ENCODE peak calls at places on chromosomes 4 and X, in ten cellular contexts. T is breast epithelium, P is endothelial cell of umbilical vein, N is suprapubic skin, V is GM12892, O is sigmoid colon, J is transverse colon, R is vagina, L is GM12878, E is spleen. H is an unnamed sample.

GRCh38 chrX:40154853-40155616 is 57.3 kb upstream of the BCOR start:
- DNase-seq in T (no peak), P (peak), N (no peak), V (no peak), O (peak), J (peak), R (no peak), L (no peak), E (peak), H (peak)

GRCh38 chr4:27921236-27921635 is 1060.6 kb downstream of the STIM2 start:
- DNase-seq in T (no peak), P (no peak), N (no peak), V (no peak), O (no peak), J (no peak), R (no peak), L (no peak), E (no peak), H (no peak)

GRCh38 chr4:52987401-52988056 is 125.4 kb downstream of the RASL11B start:
- DNase-seq in T (no peak), P (peak), N (no peak), V (no peak), O (no peak), J (no peak), R (no peak), L (no peak), E (no peak), H (no peak)

GRCh38 chrX:144253356-144253755 is 369.5 kb downstream of the UBE2NL start:
- DNase-seq in T (no peak), P (no peak), N (no peak), V (no peak), O (no peak), J (no peak), R (no peak), L (no peak), E (no peak), H (no peak)

GRCh38 chrX:29530520-29530919 is 684.8 kb upstream of the MAGEB2 start:
- DNase-seq in T (no peak), P (no peak), N (no peak), V (no peak), O (no peak), J (no peak), R (no peak), L (no peak), E (no peak), H (no peak)

GRCh38 chr4:102466298-102466697 is 34.9 kb upstream of the NFKB1 start:
- DNase-seq in T (no peak), P (peak), N (no peak), V (no peak), O (no peak), J (no peak), R (no peak), L (no peak), E (no peak), H (no peak)

GRCh38 chr4:89583106-89583505 is 253.9 kb downstream of the SNCA start:
- DNase-seq in T (no peak), P (no peak), N (no peak), V (no peak), O (no peak), J (no peak), R (no peak), L (no peak), E (no peak), H (no peak)

GRCh38 chr4:149523039-149523438 is 292.6 kb downstream of the IQCM start:
- DNase-seq in T (no peak), P (no peak), N (no peak), V (no peak), O (no peak), J (no peak), R (no peak), L (no peak), E (no peak), H (no peak)

GRCh38 chr4:78939667-78940008 is 400 bp upstream of the PAQR3 start:
- DNase-seq in T (no peak), P (no peak), N (no peak), V (no peak), O (no peak), J (no peak), R (no peak), L (no peak), E (no peak), H (no peak)

GRCh38 chr4:110128092-110128989 is 70.1 kb downstream of the ELOVL6 start:
- DNase-seq in T (no peak), P (no peak), N (no peak), V (no peak), O (no peak), J (no peak), R (no peak), L (no peak), E (no peak), H (no peak)

GRCh38 chr4:25481648-25482047 is 104.6 kb downstream of the ANAPC4 start:
- DNase-seq in T (no peak), P (no peak), N (no peak), V (no peak), O (no peak), J (no peak), R (no peak), L (no peak), E (no peak), H (no peak)

GRCh38 chr4:102541708-102542107 is 40.5 kb downstream of the NFKB1 start:
- DNase-seq in T (no peak), P (no peak), N (no peak), V (no peak), O (no peak), J (peak), R (no peak), L (no peak), E (no peak), H (no peak)

GRCh38 chr4:184936071-184936470 is 82.2 kb upstream of the HELT start:
- DNase-seq in T (no peak), P (no peak), N (no peak), V (no peak), O (no peak), J (no peak), R (peak), L (no peak), E (no peak), H (no peak)

GRCh38 chr4:152697284-152698011 is 17.7 kb upstream of the TMEM154 start:
- DNase-seq in T (no peak), P (no peak), N (no peak), V (no peak), O (no peak), J (peak), R (no peak), L (no peak), E (no peak), H (no peak)

GRCh38 chr4:168619266-168619631 is 122.4 kb downstream of the PALLD start:
- DNase-seq in T (no peak), P (no peak), N (no peak), V (no peak), O (no peak), J (no peak), R (no peak), L (no peak), E (no peak), H (no peak)

GRCh38 chr4:140719693-140720092 is 36.5 kb downstream of the TBC1D9 start:
- DNase-seq in T (no peak), P (no peak), N (no peak), V (no peak), O (no peak), J (no peak), R (no peak), L (no peak), E (no peak), H (no peak)

GRCh38 chrX:19879742-19880378 is 7.5 kb downstream of the SH3KBP1 start:
- DNase-seq in T (no peak), P (no peak), N (no peak), V (no peak), O (no peak), J (no peak), R (no peak), L (no peak), E (no peak), H (no peak)

GRCh38 chr4:182113774-182114173 is 129.4 kb upstream of the TENM3 start:
- DNase-seq in T (no peak), P (no peak), N (no peak), V (no peak), O (no peak), J (no peak), R (no peak), L (no peak), E (no peak), H (no peak)

DNA sequence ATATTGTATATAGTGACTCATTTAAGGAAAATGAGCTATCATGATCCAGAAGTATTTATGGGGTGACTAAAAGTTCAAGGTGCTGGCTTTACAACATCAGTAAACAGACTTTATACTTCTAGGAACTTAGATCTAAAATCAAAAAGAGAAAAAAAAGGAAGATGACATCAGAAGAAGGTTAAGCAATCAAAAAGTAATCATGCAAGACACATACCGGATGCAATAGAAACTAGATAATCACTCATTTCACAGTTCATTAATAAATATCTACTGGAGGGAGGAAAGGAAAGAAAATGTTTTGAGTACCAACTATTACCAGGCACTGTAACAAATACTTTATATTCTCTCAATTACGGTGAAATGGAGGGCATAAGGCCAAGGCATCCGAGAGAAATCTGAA is 276.4 kb downstream of the SPRY1 start:
- DNase-seq in T (no peak), P (no peak), N (no peak), V (no peak), O (no peak), J (no peak), R (no peak), L (no peak), E (no peak), H (no peak)
- TF ChIP-seq POLR2AphosphoS5 in T (no peak), P (no peak), N (no peak), V (no peak), O (no peak), J (no peak), R (no peak), L (no peak), E (no peak), H (no peak)

GRCh38 chr4:186244835-186245234 is 17.5 kb downstream of the KLKB1 start:
- DNase-seq in T (no peak), P (no peak), N (no peak), V (no peak), O (no peak), J (no peak), R (no peak), L (no peak), E (no peak), H (no peak)

GRCh38 chr4:186255122-186255521 is 10.9 kb upstream of the F11 start:
- DNase-seq in T (no peak), P (no peak), N (no peak), V (no peak), O (no peak), J (no peak), R (no peak), L (no peak), E (no peak), H (no peak)

GRCh38 chr4:186250740-186251124 is 15.3 kb upstream of the F11 start:
- DNase-seq in T (no peak), P (no peak), N (no peak), V (no peak), O (no peak), J (no peak), R (no peak), L (no peak), E (no peak), H (no peak)

GRCh38 chr4:186248643-186249042 is 17.3 kb upstream of the F11 start:
- DNase-seq in T (no peak), P (no peak), N (no peak), V (no peak), O (no peak), J (no peak), R (no peak), L (no peak), E (no peak), H (no peak)

DNA sequence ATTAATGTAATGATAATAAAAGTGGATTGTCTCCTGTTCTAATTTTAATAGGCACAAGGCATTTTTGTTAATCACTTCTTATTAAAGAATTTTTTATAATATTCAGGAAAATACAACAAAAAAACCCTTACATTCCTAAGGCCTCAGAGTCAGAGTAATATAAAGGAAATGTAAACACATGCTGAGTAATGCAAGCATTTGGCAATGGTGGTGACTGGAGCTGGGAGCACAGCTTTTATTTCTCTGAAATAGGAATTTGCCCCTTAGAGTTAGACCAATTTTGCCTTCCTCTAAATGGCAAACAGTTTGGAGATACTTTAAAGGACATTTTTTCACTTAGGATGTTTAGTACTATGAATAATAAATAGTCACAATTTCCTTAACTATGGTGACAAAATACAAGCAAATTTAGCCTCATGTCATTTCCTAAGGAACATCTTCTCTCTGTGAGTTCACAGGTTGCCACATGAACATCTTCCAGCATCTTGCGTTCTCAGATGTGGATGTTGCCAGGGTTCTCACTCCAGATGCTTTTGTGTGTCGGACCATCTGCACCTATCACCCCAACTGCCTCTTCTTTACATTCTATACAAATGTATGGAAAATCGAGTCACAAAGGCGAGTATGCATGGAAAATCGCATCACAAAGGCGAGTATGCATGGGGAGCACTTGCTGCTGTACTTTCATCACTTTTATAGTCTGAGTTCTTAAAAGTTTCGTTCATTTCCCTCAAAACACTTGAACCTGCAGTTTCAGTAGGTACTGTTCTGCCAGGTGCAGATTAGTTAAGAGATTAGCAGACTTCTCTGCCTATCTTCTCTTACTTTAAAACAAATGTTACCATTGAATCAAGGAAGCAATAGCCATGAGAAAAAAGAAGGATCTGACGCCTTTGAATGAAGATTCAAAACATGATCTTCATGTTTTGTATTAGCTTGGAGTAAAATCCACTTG is 15.9 kb upstream of the F11 start:
- DNase-seq in T (no peak), P (no peak), N (no peak), V (no peak), O (no peak), J (no peak), R (no peak), L (no peak), E (no peak), H (no peak)
- TF ChIP-seq POLR2A in T (no peak), P (no peak), N (no peak), V (no peak), O (no peak), J (no peak), R (no peak), L (no peak), E (no peak), H (no peak)

GRCh38 chr4:156972370-156972980 is 876 bp upstream of the PDGFC start:
- DNase-seq in T (no peak), P (no peak), N (no peak), V (no peak), O (no peak), J (no peak), R (no peak), L (no peak), E (no peak), H (no peak)

GRCh38 chr4:156969136-156969535 is 2.5 kb downstream of the PDGFC start:
- DNase-seq in T (no peak), P (no peak), N (no peak), V (no peak), O (no peak), J (no peak), R (no peak), L (no peak), E (no peak), H (no peak)

GRCh38 chr4:156971623-156972369 is at the start of gene PDGFC:
- DNase-seq in T (peak), P (peak), N (peak), V (peak), O (peak), J (peak), R (no peak), L (no peak), E (peak), H (peak)

GRCh38 chr4:156971168-156971601 is 414 bp downstream of the PDGFC start:
- DNase-seq in T (no peak), P (no peak), N (peak), V (peak), O (peak), J (peak), R (no peak), L (no peak), E (peak), H (peak)

DNA sequence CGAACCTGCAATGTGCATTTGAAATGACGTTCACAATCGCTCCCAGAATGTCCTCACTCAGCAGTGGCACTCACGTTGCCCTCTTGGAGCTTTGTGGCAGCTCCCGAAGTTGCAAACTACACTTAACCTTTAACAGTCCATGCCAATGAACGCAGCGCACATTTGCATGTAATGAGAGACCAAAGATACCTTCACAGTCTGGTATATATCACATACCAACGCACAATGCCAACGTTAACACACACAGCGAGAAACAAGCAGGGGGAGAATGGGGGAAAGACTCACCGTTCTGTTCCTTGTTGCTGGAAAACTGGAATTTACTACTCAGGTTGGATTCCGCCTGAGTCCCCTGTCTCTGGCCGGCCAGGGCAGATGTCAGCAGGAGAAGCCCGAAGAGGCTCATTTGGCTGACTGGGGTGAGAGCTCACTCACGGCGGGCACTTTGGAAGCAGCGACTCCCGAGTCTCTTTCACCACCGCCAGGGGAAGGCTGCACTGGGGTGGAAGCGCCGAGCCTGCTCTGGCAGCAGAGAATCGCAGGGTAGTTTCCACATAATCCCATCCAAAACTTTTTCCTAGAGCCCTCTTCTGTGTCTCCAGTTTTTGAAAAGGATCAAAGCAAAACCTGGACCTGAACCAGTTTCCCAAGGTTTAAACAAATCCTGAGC is 965 bp downstream of the PDGFC start:
- DNase-seq in T (peak), P (peak), N (peak), V (no peak), O (peak), J (peak), R (no peak), L (no peak), E (peak), H (peak)
- TF ChIP-seq POLR2AphosphoS5 in T (peak), P (no peak), N (no peak), V (no peak), O (peak), J (no peak), R (peak), L (no peak), E (peak), H (peak)

GRCh38 chr4:101347557-101348366 is 436 bp upstream of the PPP3CA start:
- DNase-seq in T (peak), P (peak), N (peak), V (peak), O (peak), J (peak), R (peak), L (peak), E (peak), H (peak)
- TF ChIP-seq POLR2A in T (peak), P (no peak), N (peak), V (peak), O (peak), J (peak), R (peak), L (peak), E (peak), H (no peak)

GRCh38 chrX:48584698-48585097 is 10.4 kb downstream of the RBM3 start:
- DNase-seq in T (no peak), P (no peak), N (no peak), V (no peak), O (no peak), J (no peak), R (no peak), L (no peak), E (no peak), H (no peak)

GRCh38 chrX:48592971-48593370 is 4.3 kb upstream of the WDR13 start:
- DNase-seq in T (no peak), P (peak), N (no peak), V (no peak), O (no peak), J (no peak), R (no peak), L (no peak), E (no peak), H (no peak)

GRCh38 chrX:48590203-48591103 is 6.8 kb upstream of the WDR13 start:
- DNase-seq in T (no peak), P (peak), N (no peak), V (no peak), O (no peak), J (no peak), R (no peak), L (no peak), E (no peak), H (no peak)

GRCh38 chrX:48589482-48590162 is 7.7 kb upstream of the WDR13 start:
- DNase-seq in T (peak), P (no peak), N (no peak), V (no peak), O (no peak), J (no peak), R (no peak), L (no peak), E (no peak), H (peak)
- TF ChIP-seq POLR2AphosphoS5 in T (no peak), P (no peak), N (no peak), V (no peak), O (no peak), J (no peak), R (no peak), L (no peak), E (no peak), H (no peak)

DNA sequence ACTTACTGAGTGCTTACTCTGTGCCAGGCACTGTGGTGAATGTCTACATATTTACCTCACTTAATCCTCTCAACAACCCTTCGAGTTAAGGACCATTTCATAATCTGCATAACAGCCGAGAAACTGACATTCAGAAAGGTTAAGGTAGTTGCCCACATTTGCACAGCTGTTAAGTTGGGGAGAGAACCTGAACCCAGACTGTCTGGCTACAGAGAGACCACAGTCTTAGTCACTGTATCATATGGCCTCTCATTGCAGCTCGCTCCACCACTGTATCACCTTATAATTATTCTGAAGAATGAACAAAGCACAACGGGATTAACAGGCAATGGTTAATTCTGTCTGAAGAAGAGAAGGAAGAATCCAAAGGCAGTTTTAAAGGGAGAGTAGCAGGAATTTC is 98.5 kb downstream of the ADGRA3 start:
- DNase-seq in T (no peak), P (no peak), N (no peak), V (no peak), O (no peak), J (no peak), R (no peak), L (no peak), E (no peak), H (no peak)
- TF ChIP-seq POLR2A in T (no peak), P (no peak), N (no peak), V (no peak), O (no peak), J (no peak), R (no peak), L (no peak), E (no peak), H (no peak)